ENCODE peak calls at places on chromosomes 12 and 14, in six cellular contexts. K, M, T, I, Y and N are unnamed samples.

GRCh38 chr12:22256076-22256475 is 78.4 kb downstream of the ST8SIA1 start:
- DNase-seq in Y (no peak), M (no peak), T (no peak), I (no peak), K (no peak), N (no peak)

GRCh38 chr12:2498961-2499500 is 295.7 kb upstream of the FKBP4 start:
- DNase-seq in T (no peak), Y (no peak), I (no peak), K (peak), M (peak), N (peak)

GRCh38 chr12:111643428-111643826 is 42.3 kb downstream of the BRAP start:
- DNase-seq in K (no peak), I (no peak), M (peak), Y (no peak), T (no peak), N (peak)

GRCh38 chr12:77402726-77403125 is 337.4 kb upstream of the E2F7 start:
- DNase-seq in T (no peak), Y (no peak), K (no peak), I (no peak), M (no peak), N (no peak)

GRCh38 chr12:97131220-97131981 is 224.3 kb downstream of the NEDD1 start:
- DNase-seq in K (no peak), Y (no peak), T (no peak), M (peak), I (no peak), N (no peak)

GRCh38 chr14:31939934-31940333 is 137.2 kb upstream of the ARHGAP5 start:
- DNase-seq in T (no peak), K (no peak), Y (no peak), I (no peak), M (peak), N (no peak)

GRCh38 chr12:131007031-131007793 is 53.5 kb downstream of the ADGRD1 start:
- DNase-seq in T (no peak), Y (no peak), I (peak), M (peak), K (no peak), N (peak)

GRCh38 chr14:94921870-94922585 is 152.1 kb upstream of the GSC start:
- DNase-seq in M (no peak), I (no peak), T (no peak), Y (no peak), K (no peak), N (no peak)

GRCh38 chr12:64172143-64172970 is 49.7 kb downstream of the KICS2 start:
- DNase-seq in Y (no peak), K (no peak), M (no peak), T (no peak), I (no peak), N (no peak)

GRCh38 chr12:46930101-46930500 is 104.3 kb upstream of the SLC38A4 start:
- DNase-seq in K (no peak), M (no peak), I (no peak), Y (no peak), T (no peak), N (no peak)

GRCh38 chr12:78628701-78629100 is 235.9 kb upstream of the SYT1 start:
- DNase-seq in T (no peak), I (no peak), M (no peak), Y (no peak), K (no peak), N (no peak)

GRCh38 chr12:27498761-27499160 is 25.2 kb upstream of the PPFIBP1 start:
- DNase-seq in K (no peak), M (no peak), T (no peak), I (no peak), Y (no peak), N (no peak)

GRCh38 chr12:570949-571794 is 92.1 kb downstream of the NINJ2 start:
- DNase-seq in M (peak), K (peak), T (no peak), Y (no peak), I (no peak), N (peak)

GRCh38 chr12:44317651-44318126 is 481.8 kb downstream of the TMEM117 start:
- DNase-seq in M (peak), I (no peak), Y (no peak), K (no peak), T (no peak), N (no peak)

GRCh38 chr12:40238221-40238902 is 13.6 kb downstream of the LRRK2 start:
- DNase-seq in Y (no peak), T (no peak), I (no peak), M (no peak), K (no peak), N (no peak)

GRCh38 chr14:50957296-50957695 is 13.0 kb upstream of the PYGL start:
- DNase-seq in Y (no peak), M (no peak), I (no peak), T (no peak), K (no peak), N (no peak)

GRCh38 chr12:31002999-31003398 is 70.7 kb upstream of the DDX11 start:
- DNase-seq in Y (no peak), K (no peak), I (no peak), M (no peak), T (no peak), N (no peak)

GRCh38 chr14:105748204-105748578 is 221.8 kb downstream of the TMEM121 start:
- DNase-seq in I (no peak), M (peak), K (no peak), T (no peak), Y (no peak), N (no peak)

GRCh38 chr12:25254271-25254880 is 3.6 kb upstream of the KRAS start:
- DNase-seq in Y (no peak), T (no peak), M (no peak), I (no peak), K (no peak), N (no peak)

GRCh38 chr14:70416717-70417349 is at the start of gene SYNJ2BP:
- DNase-seq in M (peak), K (peak), I (peak), Y (peak), T (peak), N (peak)